ENCODE peak calls at places on chromosomes 3 and 15, in ten cellular contexts. S is OCI-LY7; D is GM19239; O is amniotic stem cell; N is T-helper 1 cell; I is stimulated activated CD8-positive, alpha-beta memory T cell treated with anti-CD3 and anti-CD28 coated beads, Interleukin-2, amount 100 ng/mL, for 48 hours; X is memory B cell; Q is fibroblast of mammary gland; T is LHCN-M2; J is GM12865. W is an unnamed sample.

GRCh38 chr15:44734839-44735481 is 1.4 kb upstream of the TRIM69 start:
- DNase-seq in S (no peak), D (no peak), O (no peak), N (no peak), I (no peak), X (no peak), Q (no peak), T (no peak), J (no peak), W (no peak)

GRCh38 chr3:195249057-195249770 is 21.7 kb downstream of the XXYLT1 start:
- DNase-seq in S (no peak), D (no peak), O (no peak), N (no peak), I (no peak), X (no peak), Q (no peak), T (no peak), J (no peak), W (no peak)

GRCh38 chr3:44870375-44871061 is 3.9 kb upstream of the TGM4 start:
- DNase-seq in S (no peak), D (no peak), O (no peak), N (no peak), I (no peak), X (no peak), Q (no peak), T (no peak), J (no peak), W (no peak)

GRCh38 chr3:78314327-78314726 is 1274.4 kb downstream of the ROBO2 start:
- DNase-seq in S (no peak), D (no peak), O (no peak), N (no peak), I (no peak), X (no peak), Q (no peak), T (no peak), J (no peak), W (no peak)

GRCh38 chr15:42695527-42696071 is 41.3 kb downstream of the CDAN1 start:
- DNase-seq in S (no peak), D (no peak), O (no peak), N (no peak), I (no peak), X (no peak), Q (peak), T (no peak), J (no peak), W (no peak)

GRCh38 chr3:87810427-87810826 is 248.4 kb downstream of the CGGBP1 start:
- DNase-seq in S (no peak), D (no peak), O (no peak), N (no peak), I (no peak), X (no peak), Q (no peak), T (peak), J (no peak), W (no peak)

GRCh38 chr3:153209596-153209995 is 47.6 kb downstream of the RAP2B start:
- DNase-seq in S (no peak), D (no peak), O (no peak), N (no peak), I (no peak), X (no peak), Q (peak), T (peak), J (no peak), W (no peak)

GRCh38 chr3:123104550-123104949 is 37.7 kb downstream of the PDIA5 start:
- DNase-seq in S (no peak), D (no peak), O (peak), N (no peak), I (no peak), X (no peak), Q (peak), T (peak), J (no peak), W (no peak)

GRCh38 chr15:95025924-95026728 is 794.8 kb downstream of the MCTP2 start:
- DNase-seq in S (peak), D (no peak), O (peak), N (no peak), I (peak), X (no peak), Q (peak), T (peak), J (peak), W (peak)

GRCh38 chr3:122315619-122316018 is 9.4 kb upstream of the CSTA start:
- DNase-seq in S (no peak), D (no peak), O (no peak), N (no peak), I (no peak), X (no peak), Q (no peak), T (no peak), J (no peak), W (no peak)

GRCh38 chr3:139937674-139938279 is 2.8 kb downstream of the CLSTN2 start:
- DNase-seq in S (peak), D (peak), O (peak), N (no peak), I (no peak), X (no peak), Q (peak), T (peak), J (peak), W (peak)

GRCh38 chr3:113495035-113495434 is 19.9 kb downstream of the SPICE1 start:
- DNase-seq in S (peak), D (peak), O (no peak), N (no peak), I (no peak), X (peak), Q (peak), T (peak), J (peak), W (peak)

GRCh38 chr3:152960684-152961083 is 125.8 kb downstream of the P2RY1 start:
- DNase-seq in S (no peak), D (no peak), O (no peak), N (no peak), I (no peak), X (no peak), Q (no peak), T (no peak), J (no peak), W (no peak)

GRCh38 chr15:48370460-48370859 is 39.2 kb downstream of the DUT start:
- DNase-seq in S (no peak), D (no peak), O (no peak), N (no peak), I (no peak), X (no peak), Q (peak), T (peak), J (no peak), W (no peak)

GRCh38 chr15:48564690-48565089 is 80.8 kb downstream of the FBN1 start:
- DNase-seq in S (no peak), D (no peak), O (no peak), N (no peak), I (no peak), X (no peak), Q (no peak), T (no peak), J (no peak), W (no peak)

GRCh38 chr15:71357357-71357756 is 242.1 kb downstream of the THSD4 start:
- DNase-seq in S (no peak), D (no peak), O (no peak), N (no peak), I (no peak), X (no peak), Q (no peak), T (no peak), J (no peak), W (no peak)

GRCh38 chr3:179608931-179609720 is 4.5 kb downstream of the NDUFB5 start:
- DNase-seq in S (peak), D (no peak), O (no peak), N (no peak), I (no peak), X (peak), Q (no peak), T (no peak), J (peak), W (no peak)

GRCh38 chr3:52939600-52939999 is 42.3 kb upstream of the STIMATE start:
- DNase-seq in S (no peak), D (no peak), O (no peak), N (no peak), I (no peak), X (no peak), Q (no peak), T (no peak), J (no peak), W (no peak)

GRCh38 chr15:80871801-80872327 is 92.7 kb downstream of the CEMIP start:
- DNase-seq in S (no peak), D (no peak), O (no peak), N (no peak), I (no peak), X (no peak), Q (no peak), T (no peak), J (no peak), W (peak)

GRCh38 chr3:157160652-157161480 is 919 bp upstream of the CCNL1 start:
- DNase-seq in S (no peak), D (no peak), O (peak), N (peak), I (peak), X (peak), Q (peak), T (peak), J (peak), W (peak)

GRCh38 chr15:27327467-27328045 is 356.6 kb downstream of the GABRG3 start:
- DNase-seq in S (no peak), D (no peak), O (no peak), N (no peak), I (no peak), X (no peak), Q (no peak), T (no peak), J (no peak), W (no peak)

GRCh38 chr3:55697177-55697865 is 210.2 kb upstream of the WNT5A start:
- DNase-seq in S (no peak), D (no peak), O (no peak), N (no peak), I (no peak), X (no peak), Q (no peak), T (no peak), J (no peak), W (no peak)

GRCh38 chr3:181383760-181384159 is 328.0 kb upstream of the SOX2 start:
- DNase-seq in S (peak), D (no peak), O (no peak), N (no peak), I (no peak), X (no peak), Q (no peak), T (no peak), J (no peak), W (no peak)

GRCh38 chr3:52446631-52447511 is 2.0 kb upstream of the SEMA3G start:
- DNase-seq in S (peak), D (peak), O (no peak), N (peak), I (peak), X (peak), Q (peak), T (peak), J (peak), W (peak)

GRCh38 chr15:100717596-100717995 is 115.2 kb downstream of the ASB7 start:
- DNase-seq in S (no peak), D (no peak), O (no peak), N (no peak), I (no peak), X (no peak), Q (no peak), T (no peak), J (no peak), W (no peak)

GRCh38 chr3:108241721-108242120 is 19.5 kb upstream of the IFT57 start:
- DNase-seq in S (no peak), D (no peak), O (no peak), N (no peak), I (no peak), X (no peak), Q (no peak), T (no peak), J (no peak), W (no peak)

GRCh38 chr15:76193934-76194333 is 117.3 kb downstream of the ETFA start:
- DNase-seq in S (no peak), D (no peak), O (no peak), N (no peak), I (no peak), X (no peak), Q (peak), T (no peak), J (no peak), W (no peak)

GRCh38 chr3:14863324-14864100 is 44.8 kb downstream of the FGD5 start:
- DNase-seq in S (no peak), D (no peak), O (no peak), N (no peak), I (no peak), X (no peak), Q (no peak), T (no peak), J (no peak), W (no peak)

GRCh38 chr3:27800261-27800660 is 78.1 kb upstream of the EOMES start:
- DNase-seq in S (no peak), D (no peak), O (no peak), N (no peak), I (no peak), X (no peak), Q (peak), T (no peak), J (no peak), W (no peak)

GRCh38 chr3:140449591-140450256 is 228.1 kb upstream of the TRIM42 start:
- DNase-seq in S (no peak), D (no peak), O (no peak), N (no peak), I (no peak), X (no peak), Q (no peak), T (no peak), J (no peak), W (no peak)

GRCh38 chr3:182487048-182487447 is 306.3 kb upstream of the ATP11B start:
- DNase-seq in S (no peak), D (no peak), O (no peak), N (no peak), I (no peak), X (no peak), Q (no peak), T (no peak), J (no peak), W (no peak)

GRCh38 chr15:101618861-101619614 is 33.1 kb downstream of the TM2D3 start:
- DNase-seq in S (no peak), D (no peak), O (no peak), N (no peak), I (no peak), X (no peak), Q (no peak), T (no peak), J (no peak), W (no peak)

GRCh38 chr3:111723293-111723963 is 128.3 kb upstream of the ZBED2 start:
- DNase-seq in S (no peak), D (no peak), O (no peak), N (no peak), I (no peak), X (no peak), Q (peak), T (peak), J (peak), W (no peak)

GRCh38 chr3:149454746-149455145 is 19.8 kb upstream of the TM4SF4 start:
- DNase-seq in S (no peak), D (no peak), O (peak), N (no peak), I (no peak), X (no peak), Q (peak), T (no peak), J (no peak), W (no peak)

GRCh38 chr3:144380832-144381231 is 409.2 kb downstream of the DIPK2A start:
- DNase-seq in S (no peak), D (no peak), O (no peak), N (no peak), I (no peak), X (no peak), Q (no peak), T (no peak), J (no peak), W (no peak)